ENCODE peak calls at places on chromosomes 13 and 19, in ten cellular contexts. E is NCI-H524; S is stimulated activated CD8-positive, alpha-beta memory T cell treated with anti-CD3 and anti-CD28 coated beads, Interleukin-4, amount 100 ng/mL, for 48 hours; K is G401; D is naive thymus-derived CD8-positive, alpha-beta T cell; L is NCI-H748 treated with DMSO at 0.1 percent for 48 hours; N is Daoy; G is mammary epithelial cell; V is astrocyte of the spinal cord; U is iris pigment epithelial cell. M is an unnamed sample.

GRCh38 chr19:38736036-38736412 is 8.2 kb downstream of the CAPN12 start:
- DNase-seq in E (peak), S (peak), K (no peak), D (peak), L (peak), N (peak), G (no peak), V (no peak), U (no peak), M (peak)

GRCh38 chr19:5579697-5580096 is 11.9 kb upstream of the TINCR start:
- DNase-seq in E (no peak), S (no peak), K (no peak), D (no peak), L (no peak), N (no peak), G (no peak), V (no peak), U (no peak), M (no peak)

GRCh38 chr13:33263976-33264619 is 21.5 kb downstream of the STARD13 start:
- DNase-seq in E (no peak), S (no peak), K (no peak), D (no peak), L (no peak), N (peak), G (no peak), V (peak), U (no peak), M (no peak)

GRCh38 chr19:43700368-43701015 is 15.4 kb upstream of the IRGC start:
- DNase-seq in E (no peak), S (peak), K (no peak), D (peak), L (no peak), N (peak), G (peak), V (peak), U (peak), M (no peak)

GRCh38 chr19:4449022-4449825 is 8.4 kb downstream of the UBXN6 start:
- DNase-seq in E (peak), S (no peak), K (peak), D (no peak), L (no peak), N (peak), G (no peak), V (no peak), U (no peak), M (no peak)

GRCh38 chr19:15549581-15549980 is 41.3 kb downstream of the CYP4F22 start:
- DNase-seq in E (no peak), S (no peak), K (no peak), D (no peak), L (no peak), N (no peak), G (no peak), V (no peak), U (no peak), M (no peak)

GRCh38 chr19:780935-781334 is 16.3 kb upstream of the PTBP1 start:
- DNase-seq in E (no peak), S (no peak), K (no peak), D (no peak), L (no peak), N (no peak), G (no peak), V (no peak), U (no peak), M (no peak)

GRCh38 chr13:111249637-111250360 is 70.6 kb upstream of the TEX29 start:
- DNase-seq in E (no peak), S (no peak), K (no peak), D (no peak), L (no peak), N (no peak), G (no peak), V (no peak), U (peak), M (no peak)

GRCh38 chr13:113638806-113639205 is 19.2 kb downstream of the ATP4B start:
- DNase-seq in E (no peak), S (no peak), K (no peak), D (no peak), L (no peak), N (no peak), G (no peak), V (no peak), U (no peak), M (no peak)

GRCh38 chr19:10191347-10191746 is 3.4 kb downstream of the DNMT1 start:
- DNase-seq in E (no peak), S (no peak), K (no peak), D (no peak), L (no peak), N (peak), G (no peak), V (peak), U (peak), M (no peak)

GRCh38 chr13:23321534-23322241 is 111.8 kb downstream of the SACS start:
- DNase-seq in E (no peak), S (no peak), K (no peak), D (no peak), L (no peak), N (peak), G (peak), V (peak), U (peak), M (no peak)

GRCh38 chr19:6239401-6239844 is 40.4 kb downstream of the MLLT1 start:
- DNase-seq in E (no peak), S (peak), K (no peak), D (no peak), L (no peak), N (peak), G (peak), V (no peak), U (no peak), M (no peak)

GRCh38 chr19:10421240-10421948 is 1.1 kb downstream of the PDE4A start:
- DNase-seq in E (no peak), S (peak), K (no peak), D (no peak), L (no peak), N (no peak), G (no peak), V (no peak), U (no peak), M (no peak)

GRCh38 chr13:22024381-22024994 is 353.6 kb downstream of the FGF9 start:
- DNase-seq in E (no peak), S (no peak), K (no peak), D (no peak), L (no peak), N (no peak), G (no peak), V (no peak), U (no peak), M (no peak)

GRCh38 chr13:23671902-23672301 is 101.7 kb downstream of the TNFRSF19 start:
- DNase-seq in E (peak), S (no peak), K (no peak), D (no peak), L (no peak), N (no peak), G (no peak), V (peak), U (peak), M (no peak)

GRCh38 chr19:35070471-35070870 is 28.9 kb downstream of the HPN start:
- DNase-seq in E (no peak), S (no peak), K (no peak), D (no peak), L (no peak), N (no peak), G (no peak), V (no peak), U (no peak), M (no peak)

GRCh38 chr13:50989476-50989875 is 79.9 kb downstream of the RNASEH2B start:
- DNase-seq in E (peak), S (no peak), K (peak), D (no peak), L (peak), N (no peak), G (no peak), V (peak), U (peak), M (peak)

GRCh38 chr13:50864492-50864891 is 21.0 kb upstream of the DLEU7 start:
- DNase-seq in E (no peak), S (no peak), K (no peak), D (no peak), L (no peak), N (no peak), G (no peak), V (no peak), U (no peak), M (no peak)

GRCh38 chr19:56177564-56178243 is 1.9 kb downstream of the GALP start:
- DNase-seq in E (no peak), S (no peak), K (no peak), D (no peak), L (no peak), N (no peak), G (no peak), V (no peak), U (no peak), M (no peak)